ENCODE peak calls at places on chromosome 20, in seven cellular contexts. R is SK-N-SH, Q is K562, N is HCT116, S is H1, K is GM12878, E is HepG2. G is an unnamed sample.

GRCh38 chr20:58141971-58142842 is 86.2 kb downstream of the ANKRD60 start:
- DNase-seq in R (no peak), Q (no peak), N (no peak), S (no peak), K (no peak), E (no peak), G (no peak)

GRCh38 chr20:36631651-36632050 is 14.3 kb downstream of the SLA2 start:
- DNase-seq in R (no peak), Q (no peak), N (no peak), S (no peak), K (no peak), E (no peak), G (no peak)

GRCh38 chr20:62702886-62703852 is 5.5 kb upstream of the NTSR1 start:
- DNase-seq in R (no peak), Q (no peak), N (peak; percentile 76), S (no peak), K (no peak), E (peak; percentile 48), G (no peak)

GRCh38 chr20:57650756-57651483 is 30.7 kb upstream of the ZBP1 start:
- DNase-seq in R (peak; percentile 8), Q (no peak), N (no peak), S (no peak), K (no peak), E (no peak), G (no peak)

GRCh38 chr20:52991783-52992182 is 19.6 kb downstream of the TSHZ2 start:
- DNase-seq in R (no peak), Q (no peak), N (no peak), S (no peak), K (no peak), E (no peak), G (no peak)

GRCh38 chr20:32191873-32192272 is 15.7 kb downstream of the PLAGL2 start:
- DNase-seq in R (no peak), Q (no peak), N (no peak), S (no peak), K (no peak), E (no peak), G (no peak)

GRCh38 chr20:53447271-53447670 is 146.4 kb downstream of the ZNF217 start:
- DNase-seq in R (no peak), Q (no peak), N (no peak), S (no peak), K (no peak), E (no peak), G (no peak)

GRCh38 chr20:31606678-31606927 is 1.5 kb downstream of the ID1 start:
- DNase-seq in R (no peak), Q (no peak), N (no peak), S (no peak), K (no peak), E (no peak), G (no peak)

GRCh38 chr20:10521068-10521834 is 86.1 kb downstream of the SLX4IP start:
- DNase-seq in R (no peak), Q (no peak), N (no peak), S (no peak), K (no peak), E (peak; percentile 56), G (no peak)

GRCh38 chr20:19382371-19382770 is 169.9 kb downstream of the SLC24A3 start:
- DNase-seq in R (no peak), Q (no peak), N (no peak), S (no peak), K (no peak), E (no peak), G (no peak)

GRCh38 chr20:18739785-18740184 is 73.8 kb upstream of the SCP2D1 start:
- DNase-seq in R (peak; percentile 50), Q (no peak), N (no peak), S (no peak), K (no peak), E (no peak), G (no peak)

GRCh38 chr20:60691966-60692615 is 560.0 kb upstream of the CDH4 start:
- DNase-seq in R (no peak), Q (no peak), N (no peak), S (no peak), K (no peak), E (no peak), G (no peak)

GRCh38 chr20:57498425-57499400 is 26.2 kb downstream of the CTCFL start:
- DNase-seq in R (peak; percentile 60), Q (no peak), N (peak; percentile 19), S (no peak), K (no peak), E (no peak), G (no peak)

GRCh38 chr20:33578510-33578909 is 83.6 kb upstream of the C20orf144 start:
- DNase-seq in R (peak; percentile 66), Q (no peak), N (no peak), S (no peak), K (no peak), E (no peak), G (no peak)

DNA sequence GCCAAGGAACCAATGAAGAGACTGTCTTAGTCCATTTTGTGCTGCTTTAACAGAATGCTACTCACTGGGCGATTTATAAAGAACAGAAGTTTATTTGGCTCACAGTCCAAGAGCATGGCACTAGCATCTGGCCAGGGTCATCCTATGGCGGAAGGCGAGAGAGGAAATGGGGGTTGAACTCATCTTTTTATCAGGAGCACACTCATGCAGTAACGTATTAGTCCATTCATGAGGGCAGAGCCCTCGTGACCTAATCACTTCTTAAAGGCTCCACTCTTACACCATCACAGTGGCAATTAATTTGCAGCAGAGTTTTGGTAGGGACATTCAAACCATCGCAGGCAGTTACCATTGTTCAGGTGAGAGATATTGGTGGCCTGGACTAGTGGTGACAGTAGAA is 8.5 kb downstream of the ARFGEF2 start:
- DNase-seq in R (no peak), Q (no peak), N (no peak), S (no peak), K (no peak), E (no peak), G (no peak)
- TF ChIP-seq POLR2AphosphoS5 in R (no peak), Q (no peak), N (no peak), S (no peak), K (no peak), E (no peak), G (no peak)

GRCh38 chr20:20454367-20454766 is 86.5 kb downstream of the INSM1 start:
- DNase-seq in R (no peak), Q (no peak), N (no peak), S (no peak), K (no peak), E (no peak), G (no peak)
- H3K9ac ChIP-seq in R (no peak overlapping the region), Q (no peak overlapping the region), N (no peak overlapping the region), S (no peak overlapping the region), K (no peak overlapping the region), E (no peak overlapping the region), G (no peak overlapping the region)

DNA sequence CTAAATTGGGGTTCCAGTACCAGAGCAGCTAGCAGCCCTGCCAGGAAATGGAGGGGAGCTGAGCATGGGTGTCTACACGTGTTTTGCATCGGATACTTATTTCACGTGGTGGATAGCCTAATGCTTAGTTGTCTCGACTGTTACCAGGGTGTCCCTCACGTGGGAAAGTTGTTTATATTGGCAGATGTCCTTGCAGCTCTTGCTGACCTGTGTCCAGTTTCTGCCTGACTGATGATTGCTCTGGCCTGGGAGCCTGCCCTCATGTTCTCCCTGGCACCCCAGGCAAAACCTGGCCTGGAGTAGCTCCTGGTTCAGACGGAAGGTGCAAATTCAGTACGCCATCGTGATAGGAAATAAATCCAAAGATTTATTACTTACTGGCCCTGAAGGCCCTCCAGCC is 11.8 kb upstream of the FERMT1 start:
- DNase-seq in R (no peak), Q (no peak), N (no peak), S (no peak), K (no peak), E (no peak), G (no peak)
- TF ChIP-seq POLR2AphosphoS5 in R (no peak), Q (no peak), N (no peak), S (no peak), K (no peak), E (no peak), G (no peak)

GRCh38 chr20:46512943-46513844 is at the start of gene ZNF334:
- DNase-seq in R (peak; percentile 94), Q (peak; percentile 31), N (no peak), S (peak; percentile 91), K (no peak), E (peak; percentile 69), G (no peak)
- H3K9ac ChIP-seq in R (peak within 1 kb of the TSS; percentile 45), Q (no peak within 1 kb of the TSS), N (no peak within 1 kb of the TSS), S (peak within 1 kb of the TSS; percentile 77), K (peak within 1 kb of the TSS; percentile 24), E (peak within 1 kb of the TSS; percentile 64), G (no peak within 1 kb of the TSS)